ENCODE peak calls at places on chromosome 2, in five cellular contexts. C, I, K, A and V are unnamed samples.
A peak's percentile ranks its signal among the peaks of the same experiment; 100 is the strongest.

GRCh38 chr2:67260348-67261277 is 136.5 kb upstream of the ETAA1 start:
- DNase-seq in C (no peak), I (no peak), K (no peak), A (no peak), V (no peak)

GRCh38 chr2:223896751-223897320 is 48.3 kb downstream of the WDFY1 start:
- DNase-seq in C (peak; percentile 89), I (no peak), K (no peak), A (no peak), V (no peak)

GRCh38 chr2:77443076-77443475 is 79.1 kb downstream of the LRRTM4 start:
- DNase-seq in C (no peak), I (no peak), K (no peak), A (no peak), V (no peak)

GRCh38 chr2:191618789-191619185 is 59.1 kb upstream of the NABP1 start:
- DNase-seq in C (no peak), I (no peak), K (no peak), A (no peak), V (no peak)

GRCh38 chr2:148978736-148979135 is 59.8 kb upstream of the LYPD6B start:
- DNase-seq in C (no peak), I (no peak), K (no peak), A (no peak), V (no peak)

GRCh38 chr2:238313991-238314350 is 6.3 kb upstream of the TRAF3IP1 start:
- DNase-seq in C (no peak), I (no peak), K (no peak), A (no peak), V (no peak)

GRCh38 chr2:156695595-156695994 is 259.4 kb downstream of the GPD2 start:
- DNase-seq in C (no peak), I (no peak), K (no peak), A (no peak), V (no peak)

GRCh38 chr2:88627856-88628568 is 748 bp upstream of the EIF2AK3 start:
- DNase-seq in C (no peak), I (no peak), K (peak; percentile 82), A (peak; percentile 58), V (peak; percentile 68)

GRCh38 chr2:231780123-231780908 is 766 bp downstream of the PDE6D start:
- DNase-seq in C (no peak), I (peak; percentile 44), K (no peak), A (no peak), V (peak; percentile 27)

GRCh38 chr2:169361706-169362345 is 508 bp downstream of the LRP2 start:
- DNase-seq in C (no peak), I (no peak), K (no peak), A (no peak), V (peak; percentile 57)

GRCh38 chr2:132656213-132656612 is 13.8 kb downstream of the LYPD1 start:
- DNase-seq in C (no peak), I (no peak), K (no peak), A (no peak), V (no peak)

GRCh38 chr2:144496067-144496466 is 23.9 kb downstream of the ZEB2 start:
- DNase-seq in C (no peak), I (no peak), K (no peak), A (no peak), V (no peak)

GRCh38 chr2:16506366-16506765 is 159.3 kb downstream of the CYRIA start:
- DNase-seq in C (no peak), I (no peak), K (no peak), A (no peak), V (no peak)

GRCh38 chr2:229642371-229642770 is 72.0 kb downstream of the DNER start:
- DNase-seq in C (no peak), I (no peak), K (no peak), A (no peak), V (no peak)

GRCh38 chr2:45595724-45596435 is 15.2 kb downstream of the SRBD1 start:
- DNase-seq in C (no peak), I (no peak), K (no peak), A (no peak), V (no peak)

GRCh38 chr2:148251993-148252392 is 231.1 kb downstream of the MBD5 start:
- DNase-seq in C (no peak), I (peak; percentile 63), K (no peak), A (no peak), V (no peak)

GRCh38 chr2:196444442-196444841 is 195.1 kb upstream of the CCDC150 start:
- DNase-seq in C (no peak), I (no peak), K (no peak), A (no peak), V (no peak)

GRCh38 chr2:99715956-99716355 is 226.1 kb upstream of the REV1 start:
- DNase-seq in C (no peak), I (no peak), K (no peak), A (no peak), V (no peak)

GRCh38 chr2:213157242-213157641 is 5.8 kb upstream of the IKZF2 start:
- DNase-seq in C (no peak), I (no peak), K (no peak), A (no peak), V (no peak)

GRCh38 chr2:234991290-234991689 is 39.5 kb downstream of the SH3BP4 start:
- DNase-seq in C (no peak), I (no peak), K (no peak), A (no peak), V (no peak)

GRCh38 chr2:158692372-158693103 is 102.6 kb upstream of the DAPL1 start:
- DNase-seq in C (no peak), I (peak; percentile 21), K (no peak), A (no peak), V (no peak)

GRCh38 chr2:18623782-18624181 is 34.4 kb upstream of the NT5C1B start:
- DNase-seq in C (no peak), I (no peak), K (no peak), A (no peak), V (no peak)

GRCh38 chr2:111122631-111123421 is 2.1 kb downstream of the BCL2L11 start:
- DNase-seq in C (no peak), I (peak; percentile 75), K (peak; percentile 83), A (no peak), V (peak; percentile 61)

GRCh38 chr2:109727929-109728447 is 66.1 kb upstream of the RGPD5 start:
- DNase-seq in C (no peak), I (no peak), K (no peak), A (no peak), V (no peak)

GRCh38 chr2:215528555-215528954 is 92.7 kb upstream of the FN1 start:
- DNase-seq in C (no peak), I (peak; percentile 64), K (no peak), A (no peak), V (no peak)

GRCh38 chr2:114642371-114642770 is 199.9 kb downstream of the DPP10 start:
- DNase-seq in C (no peak), I (no peak), K (no peak), A (no peak), V (no peak)

GRCh38 chr2:43073373-43073772 is 153.0 kb downstream of the ZFP36L2 start:
- DNase-seq in C (no peak), I (no peak), K (no peak), A (no peak), V (no peak)

GRCh38 chr2:168457177-168457905 is 1.3 kb downstream of the CERS6 start:
- DNase-seq in C (peak; percentile 42), I (no peak), K (no peak), A (no peak), V (no peak)

GRCh38 chr2:231337807-231338759 is 57.4 kb upstream of the B3GNT7 start:
- DNase-seq in C (no peak), I (peak; percentile 53), K (no peak), A (no peak), V (no peak)

GRCh38 chr2:230974096-230974913 is 21.6 kb upstream of the SPATA3 start:
- DNase-seq in C (peak; percentile 94), I (no peak), K (no peak), A (no peak), V (no peak)

GRCh38 chr2:220885593-220885992 is 686.5 kb downstream of the EPHA4 start:
- DNase-seq in C (peak; percentile 2), I (no peak), K (no peak), A (no peak), V (no peak)

GRCh38 chr2:220892018-220892634 is 680.0 kb downstream of the EPHA4 start:
- DNase-seq in C (no peak), I (no peak), K (no peak), A (no peak), V (no peak)

GRCh38 chr2:220887880-220888279 is 684.2 kb downstream of the EPHA4 start:
- DNase-seq in C (no peak), I (no peak), K (no peak), A (no peak), V (no peak)

GRCh38 chr2:220891405-220891804 is 680.7 kb downstream of the EPHA4 start:
- DNase-seq in C (no peak), I (no peak), K (peak; percentile 69), A (no peak), V (peak; percentile 60)

GRCh38 chr2:220887271-220887870 is 684.7 kb downstream of the EPHA4 start:
- DNase-seq in C (no peak), I (no peak), K (no peak), A (no peak), V (no peak)
- TF ChIP-seq SUZ12 in C (no peak), I (no peak), K (no peak), A (no peak), V (no peak)

GRCh38 chr2:78839259-78839658 is 186.2 kb upstream of the REG3G start:
- DNase-seq in C (no peak), I (no peak), K (peak; percentile 25), A (no peak), V (no peak)
- TF ChIP-seq SUZ12 in C (no peak), I (no peak), K (no peak), A (no peak), V (no peak)

DNA sequence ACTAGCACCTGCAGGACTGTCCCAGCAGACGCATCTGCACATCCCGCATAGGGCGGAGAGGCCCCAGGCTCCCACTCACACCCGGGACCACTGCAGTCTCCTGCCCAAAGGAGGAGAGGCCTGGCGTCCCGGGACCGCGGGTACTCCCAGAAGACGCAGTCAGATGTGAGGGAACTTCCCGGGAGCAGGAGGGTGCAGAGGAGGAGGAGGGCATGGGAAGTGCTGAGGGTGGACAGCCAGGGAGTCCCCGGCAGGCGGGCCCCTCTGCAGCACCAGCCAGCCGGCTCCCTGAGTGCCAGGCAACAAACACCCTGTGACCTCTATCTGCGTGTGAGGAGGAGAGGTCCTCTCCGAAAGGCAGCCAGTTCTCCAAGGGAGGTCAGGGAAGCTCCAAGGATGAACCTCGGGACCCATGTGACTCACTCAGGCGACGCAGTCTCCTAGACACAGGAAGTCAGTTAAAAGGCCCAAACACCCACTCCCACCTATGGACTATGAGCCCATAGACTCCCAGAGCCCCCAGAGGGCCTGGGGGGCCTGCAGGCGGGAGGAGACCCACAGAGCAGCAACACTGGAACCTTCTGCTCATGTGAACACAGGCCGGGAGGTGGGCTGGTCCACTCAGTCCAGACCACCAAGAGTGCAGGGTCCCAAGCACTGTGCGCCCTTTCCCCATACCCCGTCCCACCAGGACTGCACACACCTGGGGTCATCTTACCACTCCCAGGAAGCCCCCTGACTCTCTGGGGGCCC is 4.2 kb downstream of the PXDN start:
- DNase-seq in C (no peak), I (no peak), K (no peak), A (no peak), V (no peak)
- TF ChIP-seq SUZ12 in C (no peak), I (no peak), K (no peak), A (no peak), V (no peak)

DNA sequence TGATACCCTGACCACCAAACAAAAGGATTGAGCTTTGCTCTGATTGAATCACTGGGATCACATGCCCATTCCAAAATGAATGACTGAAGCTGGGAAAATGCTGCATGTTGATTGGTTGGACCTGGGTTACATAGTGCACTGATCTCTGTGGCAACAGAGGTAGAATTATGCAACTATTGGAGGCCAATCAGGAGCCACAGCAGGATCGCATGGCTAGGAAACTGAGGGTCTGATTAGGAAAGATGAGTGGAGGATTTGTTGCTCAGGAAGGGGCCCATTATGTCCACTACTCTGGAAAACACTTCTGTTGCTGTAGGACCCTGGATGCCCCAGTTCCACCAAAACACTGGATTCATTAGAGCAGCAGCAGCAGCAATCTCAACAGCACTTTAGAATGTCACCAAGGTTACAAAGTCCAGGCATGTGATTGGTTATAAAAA is 25.9 kb upstream of the SGPP2 start:
- DNase-seq in C (no peak), I (no peak), K (no peak), A (no peak), V (no peak)
- TF ChIP-seq SUZ12 in C (no peak), I (no peak), K (no peak), A (no peak), V (no peak)